ENCODE peak calls at places on chromosome 10, in four cellular contexts. One of them, this sample, is unnamed. For H3K4me1, the result is how much of the 10 kb centered on the place peaks cover.

GRCh38 chr10:122224159-122224558 is 46.9 kb upstream of the BTBD16 start:
- DNase-seq in CD8-positive, alpha-beta memory T cell: no peak
- DNase-seq in heart left ventricle: no peak
- DNase-seq in breast epithelium: no peak
- DNase-seq in this sample: no peak

GRCh38 chr10:111063471-111063870 is 13.4 kb upstream of the ADRA2A start:
- DNase-seq in CD8-positive, alpha-beta memory T cell: no peak
- DNase-seq in breast epithelium: no peak
- DNase-seq in heart left ventricle: no peak
- DNase-seq in this sample: no peak

GRCh38 chr10:43962346-43963191 is 313.9 kb upstream of the ZNF32 start:
- DNase-seq in breast epithelium: peak
- DNase-seq in heart left ventricle: no peak
- DNase-seq in CD8-positive, alpha-beta memory T cell: no peak
- DNase-seq in this sample: no peak

GRCh38 chr10:86520871-86521619 is 547 bp downstream of the WAPL start:
- DNase-seq in breast epithelium: peak
- DNase-seq in CD8-positive, alpha-beta memory T cell: peak
- DNase-seq in heart left ventricle: peak
- DNase-seq in this sample: peak

GRCh38 chr10:72094574-72094973 is 6.2 kb upstream of the SPOCK2 start:
- DNase-seq in CD8-positive, alpha-beta memory T cell: no peak
- DNase-seq in breast epithelium: no peak
- DNase-seq in heart left ventricle: no peak
- DNase-seq in this sample: no peak

GRCh38 chr10:71821909-71822763 is 28.9 kb downstream of the PSAP start:
- DNase-seq in breast epithelium: no peak
- DNase-seq in CD8-positive, alpha-beta memory T cell: no peak
- DNase-seq in heart left ventricle: peak
- DNase-seq in this sample: no peak

GRCh38 chr10:24826022-24826421 is 102.3 kb upstream of the ARHGAP21 start:
- DNase-seq in heart left ventricle: no peak
- DNase-seq in breast epithelium: no peak
- DNase-seq in CD8-positive, alpha-beta memory T cell: no peak
- DNase-seq in this sample: no peak

GRCh38 chr10:44973323-44974081 is 5.1 kb downstream of the DEPP1 start:
- DNase-seq in heart left ventricle: no peak
- DNase-seq in CD8-positive, alpha-beta memory T cell: no peak
- DNase-seq in breast epithelium: no peak
- DNase-seq in this sample: no peak

GRCh38 chr10:19922236-19922963 is 106.2 kb downstream of the PLXDC2 start:
- DNase-seq in heart left ventricle: no peak
- DNase-seq in CD8-positive, alpha-beta memory T cell: no peak
- DNase-seq in breast epithelium: peak
- DNase-seq in this sample: no peak

GRCh38 chr10:3270597-3270996 is 98.0 kb upstream of the PITRM1 start:
- DNase-seq in CD8-positive, alpha-beta memory T cell: no peak
- DNase-seq in breast epithelium: no peak
- DNase-seq in heart left ventricle: no peak
- DNase-seq in this sample: no peak

GRCh38 chr10:760622-761021 is 71.2 kb upstream of the DIP2C start:
- DNase-seq in heart left ventricle: no peak
- DNase-seq in breast epithelium: no peak
- DNase-seq in CD8-positive, alpha-beta memory T cell: no peak
- DNase-seq in this sample: no peak

GRCh38 chr10:106078796-106079576 is 1085.5 kb downstream of the SORCS1 start:
- DNase-seq in breast epithelium: no peak
- DNase-seq in CD8-positive, alpha-beta memory T cell: no peak
- DNase-seq in heart left ventricle: no peak
- DNase-seq in this sample: no peak

GRCh38 chr10:35546824-35547225 is 58.3 kb upstream of the GJD4 start:
- DNase-seq in heart left ventricle: no peak
- DNase-seq in CD8-positive, alpha-beta memory T cell: no peak
- DNase-seq in breast epithelium: peak
- DNase-seq in this sample: no peak

GRCh38 chr10:90032519-90032918 is 331.1 kb downstream of the KIF20B start:
- DNase-seq in breast epithelium: no peak
- DNase-seq in CD8-positive, alpha-beta memory T cell: no peak
- DNase-seq in heart left ventricle: no peak
- DNase-seq in this sample: no peak

GRCh38 chr10:68007356-68007755 is 67.7 kb downstream of the HERC4 start:
- DNase-seq in breast epithelium: no peak
- DNase-seq in heart left ventricle: no peak
- DNase-seq in CD8-positive, alpha-beta memory T cell: no peak
- DNase-seq in this sample: no peak

GRCh38 chr10:15652757-15653156 is 67.0 kb downstream of the ITGA8 start:
- DNase-seq in CD8-positive, alpha-beta memory T cell: no peak
- DNase-seq in breast epithelium: no peak
- DNase-seq in heart left ventricle: no peak
- DNase-seq in this sample: no peak

GRCh38 chr10:17229016-17229716 is 1.1 kb downstream of the VIM start:
- DNase-seq in breast epithelium: peak
- DNase-seq in heart left ventricle: peak
- DNase-seq in CD8-positive, alpha-beta memory T cell: peak
- DNase-seq in this sample: peak

GRCh38 chr10:58714436-58714835 is 201.8 kb downstream of the BICC1 start:
- DNase-seq in breast epithelium: no peak
- DNase-seq in heart left ventricle: no peak
- DNase-seq in CD8-positive, alpha-beta memory T cell: no peak
- DNase-seq in this sample: no peak

GRCh38 chr10:58266003-58266825 is 1.5 kb downstream of the IPMK start:
- DNase-seq in heart left ventricle: no peak
- DNase-seq in CD8-positive, alpha-beta memory T cell: no peak
- DNase-seq in breast epithelium: no peak
- DNase-seq in this sample: no peak

GRCh38 chr10:80453715-80454525 is at the start of gene TSPAN14:
- DNase-seq in breast epithelium: peak
- DNase-seq in CD8-positive, alpha-beta memory T cell: peak
- DNase-seq in heart left ventricle: peak
- DNase-seq in this sample: peak

GRCh38 chr10:60426425-60426824 is 36.8 kb upstream of the ANK3 start:
- DNase-seq in CD8-positive, alpha-beta memory T cell: no peak
- DNase-seq in breast epithelium: no peak
- DNase-seq in heart left ventricle: no peak
- DNase-seq in this sample: no peak

GRCh38 chr10:92753865-92754264 is 64.1 kb downstream of the HHEX start:
- DNase-seq in heart left ventricle: no peak
- DNase-seq in breast epithelium: no peak
- DNase-seq in CD8-positive, alpha-beta memory T cell: no peak
- DNase-seq in this sample: no peak

GRCh38 chr10:131433566-131433965 is 122.0 kb upstream of the TCERG1L start:
- DNase-seq in breast epithelium: no peak
- DNase-seq in CD8-positive, alpha-beta memory T cell: no peak
- DNase-seq in heart left ventricle: no peak
- DNase-seq in this sample: no peak

GRCh38 chr10:102752934-102753664 is 9.4 kb downstream of the WBP1L start:
- DNase-seq in CD8-positive, alpha-beta memory T cell: no peak
- DNase-seq in breast epithelium: no peak
- DNase-seq in heart left ventricle: no peak
- DNase-seq in this sample: peak

GRCh38 chr10:82091413-82091812 is 216.4 kb downstream of the NRG3 start:
- DNase-seq in breast epithelium: no peak
- DNase-seq in heart left ventricle: no peak
- DNase-seq in CD8-positive, alpha-beta memory T cell: no peak
- DNase-seq in this sample: no peak

GRCh38 chr10:129831150-129831549 is 132.9 kb downstream of the EBF3 start:
- DNase-seq in breast epithelium: peak
- DNase-seq in CD8-positive, alpha-beta memory T cell: no peak
- DNase-seq in heart left ventricle: no peak
- DNase-seq in this sample: no peak

GRCh38 chr10:132118366-132118765 is 52.6 kb downstream of the JAKMIP3 start:
- DNase-seq in CD8-positive, alpha-beta memory T cell: no peak
- DNase-seq in breast epithelium: no peak
- DNase-seq in heart left ventricle: no peak
- DNase-seq in this sample: no peak

GRCh38 chr10:102231357-102232318 is 5.5 kb downstream of the ELOVL3 start:
- DNase-seq in breast epithelium: no peak
- DNase-seq in CD8-positive, alpha-beta memory T cell: peak
- DNase-seq in heart left ventricle: peak
- DNase-seq in this sample: peak

GRCh38 chr10:126956712-126957108 is 51.5 kb downstream of the DOCK1 start:
- DNase-seq in heart left ventricle: no peak
- DNase-seq in CD8-positive, alpha-beta memory T cell: no peak
- DNase-seq in breast epithelium: no peak
- DNase-seq in this sample: no peak

GRCh38 chr10:28256776-28257175 is 46.1 kb downstream of the MPP7 start:
- DNase-seq in CD8-positive, alpha-beta memory T cell: no peak
- DNase-seq in breast epithelium: no peak
- DNase-seq in heart left ventricle: no peak
- DNase-seq in this sample: no peak

DNA sequence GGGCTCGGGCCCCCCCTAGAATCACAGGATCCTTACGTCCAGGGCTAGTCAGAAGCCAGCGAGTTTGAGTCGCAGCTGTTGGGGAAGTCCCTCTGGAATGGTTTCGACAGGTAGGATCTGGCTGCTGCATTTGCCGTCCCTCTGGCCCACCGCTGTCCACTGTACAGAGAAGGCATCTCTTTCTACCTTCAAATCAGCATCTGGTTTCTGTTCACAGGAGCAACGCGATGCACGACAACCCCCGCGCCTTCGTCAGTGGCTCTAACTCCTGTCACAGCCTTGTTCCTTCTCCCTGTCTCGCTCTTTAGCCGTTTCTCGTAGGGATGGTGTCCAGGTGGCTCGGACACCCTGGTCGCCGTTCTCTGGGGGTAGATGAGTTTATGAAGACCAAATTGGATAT is 11.2 kb upstream of the PFKFB3 start:
- DNase-seq in CD8-positive, alpha-beta memory T cell: no peak
- DNase-seq in heart left ventricle: peak
- DNase-seq in breast epithelium: no peak
- DNase-seq in this sample: no peak
- H3K4me1 ChIP-seq in CD8-positive, alpha-beta memory T cell: under half
- H3K4me1 ChIP-seq in heart left ventricle: under half
- H3K4me1 ChIP-seq in breast epithelium: under half
- H3K4me1 ChIP-seq in this sample: under half

GRCh38 chr10:77959887-77960286 is 33.3 kb upstream of the DLG5 start:
- DNase-seq in breast epithelium: no peak
- DNase-seq in CD8-positive, alpha-beta memory T cell: no peak
- DNase-seq in heart left ventricle: no peak
- DNase-seq in this sample: no peak
- H3K4me1 ChIP-seq in breast epithelium: under half
- H3K4me1 ChIP-seq in CD8-positive, alpha-beta memory T cell: under half
- H3K4me1 ChIP-seq in heart left ventricle: under half
- H3K4me1 ChIP-seq in this sample: under half

GRCh38 chr10:69345402-69345801 is 67.1 kb downstream of the HK1 start:
- DNase-seq in breast epithelium: no peak
- DNase-seq in heart left ventricle: peak
- DNase-seq in CD8-positive, alpha-beta memory T cell: no peak
- DNase-seq in this sample: no peak
- H3K4me1 ChIP-seq in breast epithelium: under half
- H3K4me1 ChIP-seq in heart left ventricle: under half
- H3K4me1 ChIP-seq in CD8-positive, alpha-beta memory T cell: half or more
- H3K4me1 ChIP-seq in this sample: half or more

DNA sequence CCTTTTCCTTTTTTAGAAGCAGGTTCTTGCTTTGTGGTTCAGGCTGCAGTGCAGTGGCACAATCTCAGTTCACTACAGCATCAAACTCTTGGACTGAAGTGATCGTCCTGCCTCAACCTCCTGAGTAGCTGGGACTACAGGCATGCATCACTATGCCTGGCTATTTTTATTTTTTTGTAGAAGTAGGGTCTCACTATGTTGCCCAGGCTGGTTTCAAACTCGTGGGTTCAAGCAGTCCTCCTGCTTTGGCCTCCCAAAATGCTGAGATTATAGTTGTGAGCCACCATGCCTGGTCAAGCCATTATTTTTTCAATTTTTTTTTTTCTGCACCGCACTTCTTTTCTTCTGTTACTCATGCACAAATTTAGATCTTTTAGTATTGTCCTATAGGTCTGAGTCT is 154.7 kb downstream of the ADK start:
- DNase-seq in CD8-positive, alpha-beta memory T cell: no peak
- DNase-seq in heart left ventricle: no peak
- DNase-seq in breast epithelium: no peak
- DNase-seq in this sample: no peak
- H3K4me1 ChIP-seq in CD8-positive, alpha-beta memory T cell: under half
- H3K4me1 ChIP-seq in heart left ventricle: under half
- H3K4me1 ChIP-seq in breast epithelium: under half
- H3K4me1 ChIP-seq in this sample: under half

This sample was measured in upper lobe of left lung.